ENCODE peak calls at places on chromosomes 7 and 10, in four cellular contexts. One of them, this sample, is unnamed.

GRCh38 chr7:134920026-134920758 is 66.1 kb upstream of the AGBL3 start:
- DNase-seq in K562: no peak
- DNase-seq in WTC11: no peak
- DNase-seq in HepG2: no peak
- DNase-seq in this sample: no peak

GRCh38 chr7:999921-1000593 is 17.1 kb downstream of the CYP2W1 start:
- DNase-seq in K562: no peak
- DNase-seq in WTC11: no peak
- DNase-seq in HepG2: no peak
- DNase-seq in this sample: no peak

GRCh38 chr7:20307119-20307518 is 23.6 kb upstream of the ITGB8 start:
- DNase-seq in K562: peak
- DNase-seq in WTC11: no peak
- DNase-seq in HepG2: no peak
- DNase-seq in this sample: no peak

GRCh38 chr10:100909506-100910260 is 3.1 kb upstream of the SLF2 start:
- DNase-seq in K562: no peak
- DNase-seq in WTC11: no peak
- DNase-seq in HepG2: no peak
- DNase-seq in this sample: no peak

GRCh38 chr7:15424468-15424867 is 137.3 kb downstream of the AGMO start:
- DNase-seq in K562: no peak
- DNase-seq in WTC11: no peak
- DNase-seq in HepG2: no peak
- DNase-seq in this sample: no peak

GRCh38 chr7:29434405-29434804 is 129.2 kb upstream of the PRR15 start:
- DNase-seq in K562: no peak
- DNase-seq in WTC11: no peak
- DNase-seq in HepG2: no peak
- DNase-seq in this sample: no peak

GRCh38 chr7:42407828-42408227 is 170.8 kb upstream of the GLI3 start:
- DNase-seq in K562: no peak
- DNase-seq in WTC11: no peak
- DNase-seq in HepG2: no peak
- DNase-seq in this sample: no peak

GRCh38 chr10:16891375-16892313 is 74.4 kb upstream of the RSU1 start:
- DNase-seq in K562: peak
- DNase-seq in WTC11: peak
- DNase-seq in HepG2: peak
- DNase-seq in this sample: no peak

GRCh38 chr10:4867520-4868356 is 41.7 kb downstream of the AKR1E2 start:
- DNase-seq in K562: peak
- DNase-seq in WTC11: no peak
- DNase-seq in HepG2: no peak
- DNase-seq in this sample: no peak

GRCh38 chr10:122499491-122499941 is 38.2 kb downstream of the HTRA1 start:
- DNase-seq in K562: no peak
- DNase-seq in WTC11: no peak
- DNase-seq in HepG2: no peak
- DNase-seq in this sample: no peak

GRCh38 chr10:66717221-66717981 is 208.4 kb upstream of the LRRTM3 start:
- DNase-seq in K562: no peak
- DNase-seq in WTC11: no peak
- DNase-seq in HepG2: no peak
- DNase-seq in this sample: peak

GRCh38 chr10:99569253-99569939 is 36.7 kb downstream of the NKX2-3 start:
- DNase-seq in K562: no peak
- DNase-seq in WTC11: no peak
- DNase-seq in HepG2: no peak
- DNase-seq in this sample: no peak

GRCh38 chr7:30348083-30348560 is 63.7 kb downstream of the ZNRF2 start:
- DNase-seq in K562: peak
- DNase-seq in WTC11: no peak
- DNase-seq in HepG2: peak
- DNase-seq in this sample: no peak

GRCh38 chr7:47938574-47939165 is 9.6 kb downstream of the PKD1L1 start:
- DNase-seq in K562: no peak
- DNase-seq in WTC11: no peak
- DNase-seq in HepG2: no peak
- DNase-seq in this sample: no peak

GRCh38 chr10:83553366-83553765 is 585.9 kb upstream of the GHITM start:
- DNase-seq in K562: no peak
- DNase-seq in WTC11: no peak
- DNase-seq in HepG2: no peak
- DNase-seq in this sample: no peak

GRCh38 chr7:1973321-1974251 is 259.2 kb downstream of the MAD1L1 start:
- DNase-seq in K562: no peak
- DNase-seq in WTC11: no peak
- DNase-seq in HepG2: no peak
- DNase-seq in this sample: no peak

GRCh38 chr7:8436965-8437364 is 3.6 kb downstream of the NXPH1 start:
- DNase-seq in K562: peak
- DNase-seq in WTC11: peak
- DNase-seq in HepG2: peak
- DNase-seq in this sample: peak

DNA sequence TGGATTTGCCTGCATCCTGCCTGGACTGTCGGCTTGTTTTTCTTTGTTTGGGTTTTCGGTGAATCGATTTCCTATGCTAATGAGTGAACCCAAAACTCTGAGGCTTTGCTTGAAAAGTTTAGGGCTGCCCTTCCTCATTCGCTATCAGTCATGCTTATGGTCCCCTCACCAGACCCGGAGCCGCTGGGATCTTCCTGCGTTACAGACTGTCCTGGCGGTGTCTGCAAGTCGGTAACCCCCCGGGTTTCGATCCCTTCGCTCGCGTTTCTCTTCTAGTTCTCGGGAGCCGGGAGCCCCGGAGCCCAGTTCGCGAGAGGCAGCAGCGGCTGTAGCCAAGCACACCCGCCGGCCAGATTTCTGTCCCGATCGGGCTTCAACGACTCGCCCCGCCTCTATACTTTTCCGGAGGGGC is 2.2 kb downstream of the EMX2 start:
- DNase-seq in K562: no peak
- DNase-seq in WTC11: peak
- DNase-seq in HepG2: no peak
- DNase-seq in this sample: peak
- TF ChIP-seq ELF4 in K562: no peak
- TF ChIP-seq ELF4 in WTC11: no peak
- TF ChIP-seq ELF4 in HepG2: no peak
- TF ChIP-seq ELF4 in this sample: no peak

DNA sequence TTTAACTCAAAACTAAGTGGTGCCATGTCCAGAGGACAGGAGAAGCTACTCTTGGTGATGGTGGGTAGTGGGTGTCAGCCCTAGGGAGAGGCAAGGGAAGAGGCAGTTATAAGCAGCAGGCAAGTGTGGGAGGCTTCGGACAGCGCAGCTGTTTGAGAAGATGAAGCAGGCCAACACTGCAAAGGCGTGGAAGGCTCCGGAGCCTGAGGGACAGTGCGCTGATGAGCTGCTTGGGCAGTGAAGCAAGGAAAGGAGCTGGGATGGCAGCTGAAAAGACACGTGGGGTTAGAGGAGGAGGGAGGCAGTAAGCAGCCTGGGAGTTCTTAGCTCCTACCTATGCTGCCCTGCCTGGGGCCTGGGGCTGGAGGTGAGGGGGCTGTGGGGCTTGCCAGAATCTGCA is 50.1 kb upstream of the CRTAC1 start:
- DNase-seq in K562: no peak
- DNase-seq in WTC11: no peak
- DNase-seq in HepG2: no peak
- DNase-seq in this sample: no peak
- TF ChIP-seq ELF4 in K562: no peak
- TF ChIP-seq ELF4 in WTC11: no peak
- TF ChIP-seq ELF4 in HepG2: no peak
- TF ChIP-seq ELF4 in this sample: no peak

DNA sequence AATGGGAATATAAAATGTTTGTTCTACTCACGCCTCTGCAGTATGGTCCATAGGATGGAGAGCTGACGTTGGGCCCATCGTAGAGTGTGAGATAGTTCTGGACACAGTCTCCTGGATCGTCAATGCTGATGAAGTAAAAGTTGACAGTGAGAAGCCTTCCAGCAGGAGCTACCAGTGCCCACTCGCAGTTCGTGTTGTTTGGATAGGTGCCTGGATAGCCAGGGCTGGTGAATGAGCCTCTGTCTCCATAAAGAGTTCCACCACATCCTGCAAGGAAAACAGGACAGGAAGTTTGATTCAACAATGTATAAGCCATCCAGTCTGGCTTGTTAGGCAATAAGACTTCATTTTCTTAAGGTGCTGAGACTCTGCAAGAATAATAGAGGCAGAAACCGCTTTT is 79.6 kb downstream of the OR13A1 start:
- DNase-seq in K562: no peak
- DNase-seq in WTC11: no peak
- DNase-seq in HepG2: no peak
- DNase-seq in this sample: no peak
- TF ChIP-seq ELF4 in K562: no peak
- TF ChIP-seq ELF4 in WTC11: no peak
- TF ChIP-seq ELF4 in HepG2: no peak
- TF ChIP-seq ELF4 in this sample: no peak

GRCh38 chr10:29806350-29806788 is 171.6 kb upstream of the SVIL start:
- DNase-seq in K562: no peak
- DNase-seq in WTC11: no peak
- DNase-seq in HepG2: no peak
- DNase-seq in this sample: no peak

GRCh38 chr10:29805134-29805691 is 170.4 kb upstream of the SVIL start:
- DNase-seq in K562: no peak
- DNase-seq in WTC11: no peak
- DNase-seq in HepG2: no peak
- DNase-seq in this sample: no peak

GRCh38 chr10:29798876-29799690 is 164.3 kb upstream of the SVIL start:
- DNase-seq in K562: no peak
- DNase-seq in WTC11: no peak
- DNase-seq in HepG2: no peak
- DNase-seq in this sample: no peak

GRCh38 chr10:29807407-29807806 is 172.6 kb upstream of the SVIL start:
- DNase-seq in K562: no peak
- DNase-seq in WTC11: no peak
- DNase-seq in HepG2: no peak
- DNase-seq in this sample: no peak

DNA sequence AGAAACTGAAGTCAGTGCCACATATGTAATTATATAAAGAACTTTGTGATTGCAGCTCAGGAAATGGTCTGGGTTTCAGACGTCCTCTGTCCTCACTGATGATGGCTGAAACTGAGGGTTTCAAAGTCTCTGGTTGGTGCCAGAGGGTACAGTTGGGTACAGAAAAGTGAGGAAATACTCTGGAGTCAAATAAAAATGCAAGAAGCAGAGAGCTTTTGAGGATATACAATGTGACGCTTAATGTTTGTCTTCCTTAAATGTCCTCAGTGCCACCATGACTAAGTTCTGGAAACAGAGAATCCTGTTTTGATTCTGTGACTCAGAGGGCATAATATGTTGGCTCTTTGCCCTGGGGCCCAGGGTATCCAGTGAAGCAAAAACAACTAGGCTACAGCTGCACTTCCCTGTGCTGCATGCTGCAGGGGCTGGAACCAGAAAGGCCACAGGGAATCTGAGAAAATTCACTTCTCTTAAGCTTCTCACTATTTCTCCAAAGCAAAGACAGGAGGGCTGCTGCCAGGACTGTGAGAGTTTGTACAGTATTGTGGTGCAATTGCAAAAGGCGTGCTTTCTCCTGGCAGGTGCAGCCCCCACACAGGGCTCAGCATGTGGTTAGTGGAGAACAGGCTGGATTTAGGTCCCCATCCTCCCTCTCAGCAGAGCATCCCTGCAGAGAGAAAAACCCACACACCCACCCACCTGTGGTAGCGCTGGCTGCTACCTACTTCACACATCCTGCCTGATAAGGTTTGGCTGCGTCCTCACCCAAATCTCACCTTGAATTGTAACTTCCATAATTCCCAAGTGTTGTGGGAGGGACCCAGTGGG is 169.5 kb upstream of the SVIL start:
- DNase-seq in K562: no peak
- DNase-seq in WTC11: no peak
- DNase-seq in HepG2: peak
- DNase-seq in this sample: no peak
- TF ChIP-seq ELF4 in K562: no peak
- TF ChIP-seq ELF4 in WTC11: no peak
- TF ChIP-seq ELF4 in HepG2: no peak
- TF ChIP-seq ELF4 in this sample: no peak

DNA sequence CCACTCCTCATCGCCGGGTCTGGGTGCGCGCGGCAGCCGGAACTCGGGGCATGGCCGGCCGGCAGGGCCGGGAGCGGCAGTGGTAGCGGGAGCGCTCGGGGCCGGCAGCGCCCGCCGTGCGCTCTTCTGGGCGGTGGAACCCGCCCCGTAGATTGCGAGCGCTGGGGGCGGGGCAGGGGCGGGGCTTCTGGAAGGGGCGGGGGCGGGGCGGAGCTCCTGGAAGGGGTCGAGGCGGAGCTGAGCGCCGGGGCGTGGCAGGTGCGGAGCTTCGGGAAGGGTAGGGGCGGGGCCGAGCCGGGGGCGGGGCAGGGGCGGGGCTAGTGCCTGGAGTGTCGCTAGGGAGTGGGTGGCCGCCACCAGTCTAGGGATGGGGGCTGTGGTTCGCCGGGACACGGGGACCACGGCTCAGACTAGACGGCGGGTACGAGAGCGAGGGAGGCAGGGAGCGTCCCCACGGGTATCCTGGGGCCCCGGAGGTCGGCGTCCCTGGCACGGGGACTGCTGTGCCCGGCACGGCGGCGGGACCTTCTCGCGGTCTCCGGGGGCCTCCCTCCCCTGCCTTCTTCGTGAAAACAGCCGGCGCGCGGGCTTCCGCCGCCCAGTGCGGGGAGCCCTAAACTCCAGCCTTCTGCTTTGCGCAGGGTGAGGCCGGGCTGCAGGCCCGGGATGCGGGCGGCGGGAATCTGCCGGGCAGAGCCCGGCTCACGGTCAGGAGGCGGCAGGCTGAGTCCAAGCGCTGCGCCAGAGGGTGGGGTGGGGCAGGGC is at the start of gene STK32C:
- DNase-seq in K562: peak
- DNase-seq in WTC11: peak
- DNase-seq in HepG2: peak
- DNase-seq in this sample: peak
- TF ChIP-seq ELF4 in K562: no peak
- TF ChIP-seq ELF4 in WTC11: no peak
- TF ChIP-seq ELF4 in HepG2: no peak
- TF ChIP-seq ELF4 in this sample: no peak

GRCh38 chr7:81234896-81235295 is 316.0 kb upstream of the SEMA3C start:
- DNase-seq in K562: no peak
- DNase-seq in WTC11: no peak
- DNase-seq in HepG2: no peak
- DNase-seq in this sample: no peak

GRCh38 chr7:81233208-81233940 is 314.5 kb upstream of the SEMA3C start:
- DNase-seq in K562: no peak
- DNase-seq in WTC11: no peak
- DNase-seq in HepG2: no peak
- DNase-seq in this sample: no peak

GRCh38 chr7:81235896-81236479 is 317.1 kb upstream of the SEMA3C start:
- DNase-seq in K562: no peak
- DNase-seq in WTC11: no peak
- DNase-seq in HepG2: no peak
- DNase-seq in this sample: no peak

GRCh38 chr7:81232084-81232799 is 313.4 kb upstream of the SEMA3C start:
- DNase-seq in K562: no peak
- DNase-seq in WTC11: no peak
- DNase-seq in HepG2: no peak
- DNase-seq in this sample: no peak

GRCh38 chr7:81231203-81231922 is 312.5 kb upstream of the SEMA3C start:
- DNase-seq in K562: no peak
- DNase-seq in WTC11: no peak
- DNase-seq in HepG2: no peak
- DNase-seq in this sample: no peak
- TF ChIP-seq ELF4 in K562: no peak
- TF ChIP-seq ELF4 in WTC11: no peak
- TF ChIP-seq ELF4 in HepG2: no peak
- TF ChIP-seq ELF4 in this sample: no peak

This sample was measured in HEK293T.